ENCODE peak calls at places on chromosomes 3 and 15, in five cellular contexts. W, P, G, L and J are unnamed samples.

GRCh38 chr3:148930785-148931184 is 60.6 kb upstream of the GYG1 start:
- DNase-seq in W (no peak), L (no peak), P (no peak), G (no peak), J (no peak)

GRCh38 chr3:188905580-188905979 is 266.2 kb upstream of the TPRG1 start:
- DNase-seq in G (no peak), L (no peak), W (no peak), P (no peak), J (no peak)

GRCh38 chr3:50165388-50166308 is 10.5 kb downstream of the SEMA3F start:
- DNase-seq in G (no peak), P (no peak), L (peak; percentile 86), W (peak; percentile 61), J (no peak)

GRCh38 chr3:94184781-94185180 is 121.9 kb downstream of the NSUN3 start:
- DNase-seq in L (no peak), W (no peak), G (no peak), P (no peak), J (no peak)

GRCh38 chr3:55620361-55621025 is 133.4 kb upstream of the WNT5A start:
- DNase-seq in W (no peak), G (no peak), P (peak; percentile 59), L (no peak), J (no peak)

GRCh38 chr3:139353920-139354556 is 10.2 kb downstream of the MRPS22 start:
- DNase-seq in G (no peak), L (no peak), W (peak; percentile 67), P (no peak), J (no peak)

GRCh38 chr3:190382082-190382481 is 5.9 kb upstream of the CLDN16 start:
- DNase-seq in L (no peak), W (no peak), G (no peak), P (no peak), J (no peak)

GRCh38 chr15:64093627-64094417 is at the start of gene CIAO2A:
- DNase-seq in L (peak; percentile 96), G (peak; percentile 87), W (peak; percentile 99), P (peak; percentile 99), J (peak; percentile 99)

GRCh38 chr3:180911876-180912303 is 580 bp upstream of the FXR1 start:
- DNase-seq in W (no peak), G (no peak), P (no peak), L (no peak), J (no peak)

GRCh38 chr3:58237940-58238681 is 519 bp downstream of the ABHD6 start:
- DNase-seq in P (no peak), W (peak; percentile 72), L (peak; percentile 82), G (peak; percentile 34), J (no peak)

GRCh38 chr3:141926929-141927328 is 50.5 kb downstream of the ATP1B3 start:
- DNase-seq in W (no peak), P (no peak), L (no peak), G (no peak), J (no peak)

GRCh38 chr3:45008117-45008516 is 18.0 kb upstream of the CLEC3B start:
- DNase-seq in W (no peak), G (no peak), L (no peak), P (no peak), J (no peak)

GRCh38 chr3:69764861-69765260 is 25.6 kb downstream of the MITF start:
- DNase-seq in L (no peak), G (no peak), W (no peak), P (no peak), J (no peak)

GRCh38 chr3:16064660-16065414 is 109.6 kb upstream of the GALNT15 start:
- DNase-seq in W (no peak), L (no peak), P (no peak), G (no peak), J (no peak)

GRCh38 chr3:9732080-9732752 is 681 bp downstream of the BRPF1 start:
- DNase-seq in W (peak; percentile 52), G (no peak), L (no peak), P (no peak), J (no peak)

GRCh38 chr3:100073555-100074307 is 40.6 kb downstream of the FILIP1L start:
- DNase-seq in G (no peak), P (no peak), W (peak; percentile 61), L (no peak), J (peak; percentile 71)

GRCh38 chr3:128323206-128324081 is 143.2 kb downstream of the DNAJB8 start:
- DNase-seq in W (no peak), L (peak; percentile 46), P (no peak), G (no peak), J (no peak)

GRCh38 chr15:72117448-72117697 is 577 bp downstream of the MYO9A start:
- DNase-seq in P (no peak), L (peak; percentile 89), W (no peak), G (peak; percentile 34), J (no peak)

GRCh38 chr3:124076231-124076630 is 84.3 kb upstream of the ROPN1 start:
- DNase-seq in P (no peak), W (no peak), G (no peak), L (no peak), J (no peak)

GRCh38 chr15:67091073-67091965 is 25.9 kb downstream of the SMAD3 start:
- DNase-seq in W (no peak), P (peak; percentile 87), G (peak; percentile 46), L (no peak), J (peak; percentile 36)

GRCh38 chr3:52014613-52015012 is 18.9 kb upstream of the RPL29 start:
- DNase-seq in G (no peak), L (no peak), P (no peak), W (peak; percentile 52), J (no peak)

GRCh38 chr3:13452490-13453335 is 27.4 kb upstream of the HDAC11 start:
- DNase-seq in P (no peak), G (peak; percentile 22), W (peak; percentile 81), L (no peak), J (no peak)

GRCh38 chr3:48445277-48445882 is 1.2 kb upstream of the ATRIP start:
- DNase-seq in G (no peak), L (no peak), W (no peak), P (no peak), J (no peak)

GRCh38 chr3:45771166-45771775 is 25.1 kb downstream of the SLC6A20 start:
- DNase-seq in G (no peak), P (no peak), W (no peak), L (no peak), J (no peak)

GRCh38 chr3:196792771-196793170 is 53.1 kb downstream of the PAK2 start:
- DNase-seq in P (no peak), W (no peak), G (no peak), L (no peak), J (no peak)

GRCh38 chr15:65530318-65531111 is at the start of gene HACD3:
- DNase-seq in G (peak; percentile 78), P (peak; percentile 54), W (peak; percentile 97), L (peak; percentile 79), J (no peak)

GRCh38 chr15:70853855-70854668 is at the start of gene LARP6:
- DNase-seq in P (no peak), G (no peak), L (no peak), W (peak; percentile 84), J (no peak)

GRCh38 chr15:88912500-88912921 is 668 bp downstream of the MFGE8 start:
- DNase-seq in W (peak; percentile 79), P (no peak), L (no peak), G (no peak), J (no peak)

GRCh38 chr3:16252243-16252978 is 12.3 kb downstream of the DPH3 start:
- DNase-seq in L (no peak), G (no peak), W (no peak), P (no peak), J (no peak)

GRCh38 chr15:45664451-45664850 is 29.6 kb downstream of the SQOR start:
- DNase-seq in L (no peak), P (no peak), G (no peak), W (no peak), J (no peak)

GRCh38 chr3:125163739-125164601 is 48.6 kb downstream of the SLC12A8 start:
- DNase-seq in L (no peak), W (no peak), G (no peak), P (no peak), J (peak; percentile 27)

GRCh38 chr3:149493315-149494021 is 19.0 kb downstream of the TM4SF4 start:
- DNase-seq in W (no peak), G (no peak), L (no peak), P (no peak), J (no peak)

GRCh38 chr15:64894395-64895056 is 17.2 kb upstream of the ANKDD1A start:
- DNase-seq in L (no peak), G (peak; percentile 80), W (peak; percentile 90), P (peak; percentile 93), J (no peak)

GRCh38 chr3:11085078-11085840 is 69.0 kb upstream of the HRH1 start:
- DNase-seq in P (no peak), G (no peak), L (no peak), W (no peak), J (no peak)

GRCh38 chr3:126859415-126860246 is 123.3 kb upstream of the PLXNA1 start:
- DNase-seq in G (no peak), W (no peak), P (no peak), L (no peak), J (no peak)

GRCh38 chr3:10339376-10339955 is 18.6 kb upstream of the SEC13 start:
- DNase-seq in P (no peak), L (no peak), W (no peak), G (no peak), J (no peak)

GRCh38 chr15:55133972-55134371 is 62.8 kb downstream of the RSL24D1 start:
- DNase-seq in P (no peak), L (no peak), G (no peak), W (no peak), J (no peak)

GRCh38 chr3:127750226-127751031 is 71.9 kb downstream of the MGLL start:
- DNase-seq in G (no peak), P (peak; percentile 82), L (no peak), W (peak; percentile 54), J (no peak)

GRCh38 chr3:4376499-4376898 is 73.3 kb downstream of the SETMAR start:
- DNase-seq in G (no peak), P (no peak), L (no peak), W (no peak), J (no peak)